ENCODE peak calls at places on chromosomes 3 and 15, in nine cellular contexts. One of them, this sample, is unnamed.

GRCh38 chr3:60917136-60917535 is 334.1 kb downstream of the FHIT start:
- DNase-seq in cardiac muscle cell: peak
- DNase-seq in pons: peak
- DNase-seq in fibroblast of lung: no peak
- DNase-seq in stimulated activated CD8-positive, alpha-beta memory T cell treated with anti-CD3 and anti-CD28 coated beads, Interleukin-15, amount 100 ng/mL, for 24 hours: no peak
- DNase-seq in Calu3: no peak
- DNase-seq in HTR-8/SVneo: no peak
- DNase-seq in left colon: peak
- DNase-seq in T-cell: no peak
- DNase-seq in this sample: no peak

GRCh38 chr15:80003171-80003570 is 32.2 kb upstream of the BCL2A1 start:
- DNase-seq in fibroblast of lung: no peak
- DNase-seq in T-cell: no peak
- DNase-seq in Calu3: no peak
- DNase-seq in pons: no peak
- DNase-seq in stimulated activated CD8-positive, alpha-beta memory T cell treated with anti-CD3 and anti-CD28 coated beads, Interleukin-15, amount 100 ng/mL, for 24 hours: no peak
- DNase-seq in HTR-8/SVneo: no peak
- DNase-seq in cardiac muscle cell: no peak
- DNase-seq in left colon: no peak
- DNase-seq in this sample: no peak

GRCh38 chr3:62405117-62405516 is 31.8 kb upstream of the FEZF2 start:
- DNase-seq in stimulated activated CD8-positive, alpha-beta memory T cell treated with anti-CD3 and anti-CD28 coated beads, Interleukin-15, amount 100 ng/mL, for 24 hours: no peak
- DNase-seq in fibroblast of lung: no peak
- DNase-seq in cardiac muscle cell: no peak
- DNase-seq in pons: no peak
- DNase-seq in T-cell: no peak
- DNase-seq in left colon: no peak
- DNase-seq in Calu3: no peak
- DNase-seq in HTR-8/SVneo: no peak
- DNase-seq in this sample: no peak

GRCh38 chr15:43541785-43542184 is 24.4 kb downstream of the MAP1A start:
- DNase-seq in cardiac muscle cell: no peak
- DNase-seq in fibroblast of lung: peak
- DNase-seq in left colon: no peak
- DNase-seq in T-cell: no peak
- DNase-seq in stimulated activated CD8-positive, alpha-beta memory T cell treated with anti-CD3 and anti-CD28 coated beads, Interleukin-15, amount 100 ng/mL, for 24 hours: no peak
- DNase-seq in Calu3: no peak
- DNase-seq in HTR-8/SVneo: no peak
- DNase-seq in pons: no peak
- DNase-seq in this sample: no peak

GRCh38 chr3:31542246-31542645 is 9.5 kb downstream of the STT3B start:
- DNase-seq in cardiac muscle cell: no peak
- DNase-seq in fibroblast of lung: no peak
- DNase-seq in pons: no peak
- DNase-seq in HTR-8/SVneo: no peak
- DNase-seq in left colon: no peak
- DNase-seq in stimulated activated CD8-positive, alpha-beta memory T cell treated with anti-CD3 and anti-CD28 coated beads, Interleukin-15, amount 100 ng/mL, for 24 hours: no peak
- DNase-seq in T-cell: no peak
- DNase-seq in Calu3: no peak
- DNase-seq in this sample: no peak

GRCh38 chr15:62786123-62786825 is 256.3 kb upstream of the TPM1 start:
- DNase-seq in HTR-8/SVneo: no peak
- DNase-seq in pons: no peak
- DNase-seq in Calu3: no peak
- DNase-seq in stimulated activated CD8-positive, alpha-beta memory T cell treated with anti-CD3 and anti-CD28 coated beads, Interleukin-15, amount 100 ng/mL, for 24 hours: no peak
- DNase-seq in T-cell: no peak
- DNase-seq in fibroblast of lung: peak
- DNase-seq in cardiac muscle cell: no peak
- DNase-seq in left colon: no peak
- DNase-seq in this sample: no peak

GRCh38 chr3:58608648-58609047 is 31.5 kb upstream of the FAM107A start:
- DNase-seq in fibroblast of lung: no peak
- DNase-seq in T-cell: no peak
- DNase-seq in Calu3: peak
- DNase-seq in left colon: no peak
- DNase-seq in pons: peak
- DNase-seq in HTR-8/SVneo: no peak
- DNase-seq in stimulated activated CD8-positive, alpha-beta memory T cell treated with anti-CD3 and anti-CD28 coated beads, Interleukin-15, amount 100 ng/mL, for 24 hours: no peak
- DNase-seq in cardiac muscle cell: no peak
- DNase-seq in this sample: no peak

GRCh38 chr15:39131605-39132004 is 449.3 kb upstream of the THBS1 start:
- DNase-seq in Calu3: no peak
- DNase-seq in cardiac muscle cell: no peak
- DNase-seq in fibroblast of lung: no peak
- DNase-seq in T-cell: no peak
- DNase-seq in HTR-8/SVneo: no peak
- DNase-seq in left colon: no peak
- DNase-seq in stimulated activated CD8-positive, alpha-beta memory T cell treated with anti-CD3 and anti-CD28 coated beads, Interleukin-15, amount 100 ng/mL, for 24 hours: no peak
- DNase-seq in pons: no peak
- DNase-seq in this sample: no peak

GRCh38 chr3:143036557-143036956 is 35.2 kb downstream of the U2SURP start:
- DNase-seq in HTR-8/SVneo: no peak
- DNase-seq in pons: no peak
- DNase-seq in cardiac muscle cell: no peak
- DNase-seq in Calu3: no peak
- DNase-seq in fibroblast of lung: no peak
- DNase-seq in T-cell: no peak
- DNase-seq in stimulated activated CD8-positive, alpha-beta memory T cell treated with anti-CD3 and anti-CD28 coated beads, Interleukin-15, amount 100 ng/mL, for 24 hours: no peak
- DNase-seq in left colon: no peak
- DNase-seq in this sample: no peak

GRCh38 chr3:127612966-127613365 is 14.8 kb downstream of the MCM2 start:
- DNase-seq in cardiac muscle cell: no peak
- DNase-seq in fibroblast of lung: no peak
- DNase-seq in pons: no peak
- DNase-seq in Calu3: no peak
- DNase-seq in left colon: no peak
- DNase-seq in T-cell: no peak
- DNase-seq in stimulated activated CD8-positive, alpha-beta memory T cell treated with anti-CD3 and anti-CD28 coated beads, Interleukin-15, amount 100 ng/mL, for 24 hours: no peak
- DNase-seq in HTR-8/SVneo: no peak
- DNase-seq in this sample: no peak

GRCh38 chr3:194618858-194619608 is 14.2 kb downstream of the TMEM44 start:
- DNase-seq in pons: no peak
- DNase-seq in cardiac muscle cell: no peak
- DNase-seq in stimulated activated CD8-positive, alpha-beta memory T cell treated with anti-CD3 and anti-CD28 coated beads, Interleukin-15, amount 100 ng/mL, for 24 hours: no peak
- DNase-seq in fibroblast of lung: no peak
- DNase-seq in left colon: no peak
- DNase-seq in HTR-8/SVneo: no peak
- DNase-seq in T-cell: no peak
- DNase-seq in Calu3: no peak
- DNase-seq in this sample: no peak

GRCh38 chr15:32959077-32959476 is 235.4 kb downstream of the FMN1 start:
- DNase-seq in cardiac muscle cell: no peak
- DNase-seq in HTR-8/SVneo: no peak
- DNase-seq in pons: no peak
- DNase-seq in Calu3: no peak
- DNase-seq in left colon: no peak
- DNase-seq in stimulated activated CD8-positive, alpha-beta memory T cell treated with anti-CD3 and anti-CD28 coated beads, Interleukin-15, amount 100 ng/mL, for 24 hours: no peak
- DNase-seq in T-cell: no peak
- DNase-seq in fibroblast of lung: peak
- DNase-seq in this sample: no peak

GRCh38 chr3:24004171-24004938 is 59.3 kb downstream of the NR1D2 start:
- DNase-seq in cardiac muscle cell: no peak
- DNase-seq in left colon: no peak
- DNase-seq in T-cell: no peak
- DNase-seq in pons: no peak
- DNase-seq in fibroblast of lung: no peak
- DNase-seq in HTR-8/SVneo: no peak
- DNase-seq in stimulated activated CD8-positive, alpha-beta memory T cell treated with anti-CD3 and anti-CD28 coated beads, Interleukin-15, amount 100 ng/mL, for 24 hours: no peak
- DNase-seq in Calu3: no peak
- DNase-seq in this sample: no peak

GRCh38 chr3:151437906-151438305 is 23.0 kb downstream of the IGSF10 start:
- DNase-seq in T-cell: no peak
- DNase-seq in cardiac muscle cell: no peak
- DNase-seq in HTR-8/SVneo: no peak
- DNase-seq in Calu3: no peak
- DNase-seq in left colon: no peak
- DNase-seq in pons: no peak
- DNase-seq in stimulated activated CD8-positive, alpha-beta memory T cell treated with anti-CD3 and anti-CD28 coated beads, Interleukin-15, amount 100 ng/mL, for 24 hours: no peak
- DNase-seq in fibroblast of lung: no peak
- DNase-seq in this sample: no peak

GRCh38 chr3:32018723-32019564 is 37.4 kb downstream of the ZNF860 start:
- DNase-seq in stimulated activated CD8-positive, alpha-beta memory T cell treated with anti-CD3 and anti-CD28 coated beads, Interleukin-15, amount 100 ng/mL, for 24 hours: no peak
- DNase-seq in T-cell: no peak
- DNase-seq in cardiac muscle cell: peak
- DNase-seq in pons: peak
- DNase-seq in left colon: no peak
- DNase-seq in HTR-8/SVneo: peak
- DNase-seq in fibroblast of lung: peak
- DNase-seq in Calu3: peak
- DNase-seq in this sample: peak

GRCh38 chr3:183338520-183338919 is 85.5 kb downstream of the B3GNT5 start:
- DNase-seq in T-cell: no peak
- DNase-seq in left colon: no peak
- DNase-seq in HTR-8/SVneo: no peak
- DNase-seq in cardiac muscle cell: no peak
- DNase-seq in Calu3: no peak
- DNase-seq in fibroblast of lung: no peak
- DNase-seq in stimulated activated CD8-positive, alpha-beta memory T cell treated with anti-CD3 and anti-CD28 coated beads, Interleukin-15, amount 100 ng/mL, for 24 hours: no peak
- DNase-seq in pons: no peak
- DNase-seq in this sample: no peak

GRCh38 chr15:47409601-47410000 is 307.7 kb upstream of the SEMA6D start:
- DNase-seq in Calu3: no peak
- DNase-seq in cardiac muscle cell: no peak
- DNase-seq in stimulated activated CD8-positive, alpha-beta memory T cell treated with anti-CD3 and anti-CD28 coated beads, Interleukin-15, amount 100 ng/mL, for 24 hours: no peak
- DNase-seq in fibroblast of lung: peak
- DNase-seq in HTR-8/SVneo: no peak
- DNase-seq in T-cell: no peak
- DNase-seq in pons: no peak
- DNase-seq in left colon: no peak
- DNase-seq in this sample: no peak

GRCh38 chr3:32176989-32177701 is 61.3 kb upstream of the CMTM8 start:
- DNase-seq in Calu3: peak
- DNase-seq in cardiac muscle cell: peak
- DNase-seq in left colon: peak
- DNase-seq in stimulated activated CD8-positive, alpha-beta memory T cell treated with anti-CD3 and anti-CD28 coated beads, Interleukin-15, amount 100 ng/mL, for 24 hours: peak
- DNase-seq in pons: no peak
- DNase-seq in HTR-8/SVneo: peak
- DNase-seq in fibroblast of lung: peak
- DNase-seq in T-cell: no peak
- DNase-seq in this sample: peak

GRCh38 chr3:193826126-193826795 is 233.3 kb downstream of the OPA1 start:
- DNase-seq in fibroblast of lung: peak
- DNase-seq in pons: no peak
- DNase-seq in HTR-8/SVneo: peak
- DNase-seq in left colon: no peak
- DNase-seq in cardiac muscle cell: no peak
- DNase-seq in T-cell: no peak
- DNase-seq in Calu3: peak
- DNase-seq in stimulated activated CD8-positive, alpha-beta memory T cell treated with anti-CD3 and anti-CD28 coated beads, Interleukin-15, amount 100 ng/mL, for 24 hours: no peak
- DNase-seq in this sample: no peak

GRCh38 chr3:171346582-171346981 is 113.6 kb downstream of the TNIK start:
- DNase-seq in Calu3: no peak
- DNase-seq in cardiac muscle cell: no peak
- DNase-seq in T-cell: no peak
- DNase-seq in pons: no peak
- DNase-seq in HTR-8/SVneo: no peak
- DNase-seq in stimulated activated CD8-positive, alpha-beta memory T cell treated with anti-CD3 and anti-CD28 coated beads, Interleukin-15, amount 100 ng/mL, for 24 hours: no peak
- DNase-seq in left colon: no peak
- DNase-seq in fibroblast of lung: no peak
- DNase-seq in this sample: no peak

GRCh38 chr15:80932989-80933388 is 56.6 kb downstream of the MESD start:
- DNase-seq in left colon: peak
- DNase-seq in cardiac muscle cell: no peak
- DNase-seq in fibroblast of lung: peak
- DNase-seq in T-cell: no peak
- DNase-seq in Calu3: no peak
- DNase-seq in pons: no peak
- DNase-seq in HTR-8/SVneo: no peak
- DNase-seq in stimulated activated CD8-positive, alpha-beta memory T cell treated with anti-CD3 and anti-CD28 coated beads, Interleukin-15, amount 100 ng/mL, for 24 hours: no peak
- DNase-seq in this sample: no peak

GRCh38 chr15:76190767-76191538 is 120.3 kb downstream of the ETFA start:
- DNase-seq in cardiac muscle cell: peak
- DNase-seq in stimulated activated CD8-positive, alpha-beta memory T cell treated with anti-CD3 and anti-CD28 coated beads, Interleukin-15, amount 100 ng/mL, for 24 hours: peak
- DNase-seq in T-cell: peak
- DNase-seq in fibroblast of lung: peak
- DNase-seq in left colon: peak
- DNase-seq in pons: peak
- DNase-seq in HTR-8/SVneo: peak
- DNase-seq in Calu3: peak
- DNase-seq in this sample: peak

GRCh38 chr3:131053021-131053420 is 26.3 kb downstream of the NEK11 start:
- DNase-seq in cardiac muscle cell: no peak
- DNase-seq in pons: peak
- DNase-seq in fibroblast of lung: peak
- DNase-seq in T-cell: no peak
- DNase-seq in stimulated activated CD8-positive, alpha-beta memory T cell treated with anti-CD3 and anti-CD28 coated beads, Interleukin-15, amount 100 ng/mL, for 24 hours: no peak
- DNase-seq in Calu3: no peak
- DNase-seq in HTR-8/SVneo: no peak
- DNase-seq in left colon: no peak
- DNase-seq in this sample: no peak

GRCh38 chr15:49860101-49860500 is 239.3 kb downstream of the DTWD1 start:
- DNase-seq in HTR-8/SVneo: no peak
- DNase-seq in fibroblast of lung: peak
- DNase-seq in cardiac muscle cell: no peak
- DNase-seq in Calu3: no peak
- DNase-seq in left colon: no peak
- DNase-seq in T-cell: no peak
- DNase-seq in stimulated activated CD8-positive, alpha-beta memory T cell treated with anti-CD3 and anti-CD28 coated beads, Interleukin-15, amount 100 ng/mL, for 24 hours: no peak
- DNase-seq in pons: no peak
- DNase-seq in this sample: no peak

GRCh38 chr3:105362021-105362665 is 4.6 kb upstream of the ALCAM start:
- DNase-seq in Calu3: no peak
- DNase-seq in HTR-8/SVneo: peak
- DNase-seq in stimulated activated CD8-positive, alpha-beta memory T cell treated with anti-CD3 and anti-CD28 coated beads, Interleukin-15, amount 100 ng/mL, for 24 hours: no peak
- DNase-seq in left colon: no peak
- DNase-seq in pons: no peak
- DNase-seq in cardiac muscle cell: no peak
- DNase-seq in T-cell: no peak
- DNase-seq in fibroblast of lung: peak
- DNase-seq in this sample: no peak

GRCh38 chr3:72058493-72059081 is 273.6 kb upstream of the PROK2 start:
- DNase-seq in stimulated activated CD8-positive, alpha-beta memory T cell treated with anti-CD3 and anti-CD28 coated beads, Interleukin-15, amount 100 ng/mL, for 24 hours: no peak
- DNase-seq in left colon: no peak
- DNase-seq in pons: no peak
- DNase-seq in T-cell: no peak
- DNase-seq in Calu3: no peak
- DNase-seq in fibroblast of lung: no peak
- DNase-seq in cardiac muscle cell: no peak
- DNase-seq in HTR-8/SVneo: no peak
- DNase-seq in this sample: no peak

GRCh38 chr15:65939901-65940617 is 70.8 kb downstream of the RAB11A start:
- DNase-seq in left colon: no peak
- DNase-seq in cardiac muscle cell: no peak
- DNase-seq in pons: no peak
- DNase-seq in HTR-8/SVneo: peak
- DNase-seq in Calu3: peak
- DNase-seq in T-cell: no peak
- DNase-seq in fibroblast of lung: peak
- DNase-seq in stimulated activated CD8-positive, alpha-beta memory T cell treated with anti-CD3 and anti-CD28 coated beads, Interleukin-15, amount 100 ng/mL, for 24 hours: no peak
- DNase-seq in this sample: no peak

GRCh38 chr3:169772530-169772950 is 656 bp upstream of the MYNN start:
- DNase-seq in stimulated activated CD8-positive, alpha-beta memory T cell treated with anti-CD3 and anti-CD28 coated beads, Interleukin-15, amount 100 ng/mL, for 24 hours: no peak
- DNase-seq in T-cell: no peak
- DNase-seq in pons: no peak
- DNase-seq in left colon: peak
- DNase-seq in fibroblast of lung: peak
- DNase-seq in Calu3: peak
- DNase-seq in cardiac muscle cell: peak
- DNase-seq in HTR-8/SVneo: no peak
- DNase-seq in this sample: no peak

This sample was measured in naive thymus-derived CD4-positive, alpha-beta T cell.